ENCODE peak calls at places on chromosomes 4 and X, in four cellular contexts. One of them, this sample, is unnamed.
A peak's percentile ranks its signal among the peaks of the same experiment; 100 is the strongest.

GRCh38 chr4:182255421-182256190 is 12.4 kb downstream of the TENM3 start:
- DNase-seq in upper lobe of left lung: no peak
- DNase-seq in brain microvascular endothelial cell: no peak
- DNase-seq in posterior cingulate gyrus: no peak
- DNase-seq in this sample: no peak

GRCh38 chr4:105815701-105816100 is 79.6 kb upstream of the NPNT start:
- DNase-seq in upper lobe of left lung: no peak
- DNase-seq in brain microvascular endothelial cell: no peak
- DNase-seq in posterior cingulate gyrus: no peak
- DNase-seq in this sample: no peak

GRCh38 chr4:3637326-3638016 is 105.2 kb upstream of the LRPAP1 start:
- DNase-seq in upper lobe of left lung: peak; percentile 33
- DNase-seq in brain microvascular endothelial cell: no peak
- DNase-seq in posterior cingulate gyrus: peak; percentile 31
- DNase-seq in this sample: no peak

GRCh38 chrX:11209798-11210197 is 83.4 kb upstream of the AMELX start:
- DNase-seq in upper lobe of left lung: no peak
- DNase-seq in brain microvascular endothelial cell: no peak
- DNase-seq in posterior cingulate gyrus: no peak
- DNase-seq in this sample: no peak

GRCh38 chr4:94995684-94996394 is 238.1 kb downstream of the BMPR1B start:
- DNase-seq in upper lobe of left lung: no peak
- DNase-seq in brain microvascular endothelial cell: no peak
- DNase-seq in posterior cingulate gyrus: peak; percentile 10
- DNase-seq in this sample: no peak

GRCh38 chr4:14897217-14897616 is 105.1 kb upstream of the CPEB2 start:
- DNase-seq in upper lobe of left lung: no peak
- DNase-seq in brain microvascular endothelial cell: peak; percentile 4
- DNase-seq in posterior cingulate gyrus: no peak
- DNase-seq in this sample: no peak

GRCh38 chrX:108036298-108036973 is 8.4 kb upstream of the VSIG1 start:
- DNase-seq in upper lobe of left lung: no peak
- DNase-seq in brain microvascular endothelial cell: peak; percentile 90
- DNase-seq in posterior cingulate gyrus: no peak
- DNase-seq in this sample: no peak

GRCh38 chr4:29653221-29653620 is 1066.9 kb upstream of the PCDH7 start:
- DNase-seq in upper lobe of left lung: no peak
- DNase-seq in brain microvascular endothelial cell: no peak
- DNase-seq in posterior cingulate gyrus: no peak
- DNase-seq in this sample: no peak

GRCh38 chr4:68872442-68873217 is 56.8 kb downstream of the UGT2B10 start:
- DNase-seq in upper lobe of left lung: no peak
- DNase-seq in brain microvascular endothelial cell: no peak
- DNase-seq in posterior cingulate gyrus: no peak
- DNase-seq in this sample: peak; percentile 40

GRCh38 chr4:83889802-83890201 is 353.9 kb downstream of the GPAT3 start:
- DNase-seq in upper lobe of left lung: no peak
- DNase-seq in brain microvascular endothelial cell: peak; percentile 40
- DNase-seq in posterior cingulate gyrus: no peak
- DNase-seq in this sample: no peak

GRCh38 chr4:6594826-6595355 is 19.9 kb downstream of the MAN2B2 start:
- DNase-seq in upper lobe of left lung: no peak
- DNase-seq in brain microvascular endothelial cell: no peak
- DNase-seq in posterior cingulate gyrus: no peak
- DNase-seq in this sample: no peak

GRCh38 chr4:11702886-11703555 is 274.3 kb upstream of the HS3ST1 start:
- DNase-seq in upper lobe of left lung: no peak
- DNase-seq in brain microvascular endothelial cell: no peak
- DNase-seq in posterior cingulate gyrus: no peak
- DNase-seq in this sample: no peak

GRCh38 chr4:129377131-129377845 is 281.3 kb downstream of the C4orf33 start:
- DNase-seq in upper lobe of left lung: no peak
- DNase-seq in brain microvascular endothelial cell: no peak
- DNase-seq in posterior cingulate gyrus: no peak
- DNase-seq in this sample: no peak

GRCh38 chrX:131795442-131796229 is 227.5 kb upstream of the STK26 start:
- DNase-seq in upper lobe of left lung: peak; percentile 60
- DNase-seq in brain microvascular endothelial cell: no peak
- DNase-seq in posterior cingulate gyrus: no peak
- DNase-seq in this sample: no peak

GRCh38 chr4:120692964-120693363 is 229.6 kb downstream of the PRDM5 start:
- DNase-seq in upper lobe of left lung: no peak
- DNase-seq in brain microvascular endothelial cell: peak; percentile 90
- DNase-seq in posterior cingulate gyrus: no peak
- DNase-seq in this sample: no peak

GRCh38 chr4:6509587-6509986 is 37.2 kb upstream of the PPP2R2C start:
- DNase-seq in upper lobe of left lung: no peak
- DNase-seq in brain microvascular endothelial cell: no peak
- DNase-seq in posterior cingulate gyrus: no peak
- DNase-seq in this sample: no peak

GRCh38 chrX:40573763-40574162 is 7.0 kb upstream of the ATP6AP2 start:
- DNase-seq in upper lobe of left lung: no peak
- DNase-seq in brain microvascular endothelial cell: peak; percentile 11
- DNase-seq in posterior cingulate gyrus: no peak
- DNase-seq in this sample: peak; percentile 10

GRCh38 chr4:3657917-3658913 is 108.0 kb upstream of the ADRA2C start:
- DNase-seq in upper lobe of left lung: peak; percentile 63
- DNase-seq in brain microvascular endothelial cell: peak; percentile 86
- DNase-seq in posterior cingulate gyrus: no peak
- DNase-seq in this sample: no peak

GRCh38 chr4:114193625-114194399 is 214.4 kb upstream of the ARSJ start:
- DNase-seq in upper lobe of left lung: no peak
- DNase-seq in brain microvascular endothelial cell: no peak
- DNase-seq in posterior cingulate gyrus: no peak
- DNase-seq in this sample: no peak

GRCh38 chr4:4783847-4784246 is 75.6 kb upstream of the MSX1 start:
- DNase-seq in upper lobe of left lung: no peak
- DNase-seq in brain microvascular endothelial cell: no peak
- DNase-seq in posterior cingulate gyrus: no peak
- DNase-seq in this sample: no peak

GRCh38 chr4:139092271-139092670 is 76.7 kb downstream of the NOCT start:
- DNase-seq in upper lobe of left lung: no peak
- DNase-seq in brain microvascular endothelial cell: no peak
- DNase-seq in posterior cingulate gyrus: no peak
- DNase-seq in this sample: no peak

GRCh38 chr4:91113130-91113706 is 986.0 kb downstream of the CCSER1 start:
- DNase-seq in upper lobe of left lung: no peak
- DNase-seq in brain microvascular endothelial cell: peak; percentile 4
- DNase-seq in posterior cingulate gyrus: no peak
- DNase-seq in this sample: no peak

GRCh38 chrX:44621088-44621487 is 78.4 kb upstream of the FUNDC1 start:
- DNase-seq in upper lobe of left lung: no peak
- DNase-seq in brain microvascular endothelial cell: no peak
- DNase-seq in posterior cingulate gyrus: no peak
- DNase-seq in this sample: no peak

GRCh38 chrX:71989768-71990167 is 79.1 kb downstream of the NHSL2 start:
- DNase-seq in upper lobe of left lung: no peak
- DNase-seq in brain microvascular endothelial cell: peak; percentile 43
- DNase-seq in posterior cingulate gyrus: no peak
- DNase-seq in this sample: no peak

GRCh38 chrX:14865201-14865600 is 7.7 kb downstream of the FANCB start:
- DNase-seq in upper lobe of left lung: no peak
- DNase-seq in brain microvascular endothelial cell: no peak
- DNase-seq in posterior cingulate gyrus: no peak
- DNase-seq in this sample: no peak

GRCh38 chr4:170391066-170391754 is 301.5 kb upstream of the AADAT start:
- DNase-seq in upper lobe of left lung: no peak
- DNase-seq in brain microvascular endothelial cell: peak; percentile 79
- DNase-seq in posterior cingulate gyrus: no peak
- DNase-seq in this sample: no peak

GRCh38 chrX:57453901-57454300 is 137.9 kb upstream of the ZXDB start:
- DNase-seq in upper lobe of left lung: no peak
- DNase-seq in brain microvascular endothelial cell: no peak
- DNase-seq in posterior cingulate gyrus: peak; percentile 7
- DNase-seq in this sample: peak; percentile 34

GRCh38 chr4:55507612-55508011 is 39.1 kb downstream of the CLOCK start:
- DNase-seq in upper lobe of left lung: no peak
- DNase-seq in brain microvascular endothelial cell: no peak
- DNase-seq in posterior cingulate gyrus: no peak
- DNase-seq in this sample: no peak

This sample was measured in NCI-H526 treated with DMSO at 0.1 percent for 48 hours.